ENCODE peak calls at places on chromosomes 13 and 19, in six cellular contexts. One of them, this sample, is unnamed.

GRCh38 chr19:9856609-9857008 is 21.5 kb downstream of the PIN1 start:
- DNase-seq in LNCaP clone FGC: no peak
- DNase-seq in fibroblast of lung: no peak
- DNase-seq in choroid plexus epithelial cell: no peak
- DNase-seq in uterus: no peak
- DNase-seq in brain microvascular endothelial cell: no peak
- DNase-seq in this sample: no peak

GRCh38 chr19:14059093-14059480 is 2.8 kb downstream of the PALM3 start:
- DNase-seq in choroid plexus epithelial cell: no peak
- DNase-seq in uterus: no peak
- DNase-seq in fibroblast of lung: no peak
- DNase-seq in brain microvascular endothelial cell: no peak
- DNase-seq in LNCaP clone FGC: no peak
- DNase-seq in this sample: no peak

GRCh38 chr13:95269756-95270155 is 31.5 kb downstream of the ABCC4 start:
- DNase-seq in brain microvascular endothelial cell: no peak
- DNase-seq in choroid plexus epithelial cell: no peak
- DNase-seq in LNCaP clone FGC: no peak
- DNase-seq in fibroblast of lung: no peak
- DNase-seq in uterus: no peak
- DNase-seq in this sample: peak; percentile 12

GRCh38 chr13:86870388-86870966 is 800.7 kb upstream of the SLITRK5 start:
- DNase-seq in choroid plexus epithelial cell: peak; percentile 61
- DNase-seq in fibroblast of lung: no peak
- DNase-seq in uterus: no peak
- DNase-seq in LNCaP clone FGC: no peak
- DNase-seq in brain microvascular endothelial cell: no peak
- DNase-seq in this sample: peak; percentile 24

GRCh38 chr19:36257512-36257876 is 42.6 kb downstream of the ZNF146 start:
- DNase-seq in uterus: no peak
- DNase-seq in brain microvascular endothelial cell: no peak
- DNase-seq in fibroblast of lung: no peak
- DNase-seq in LNCaP clone FGC: no peak
- DNase-seq in choroid plexus epithelial cell: no peak
- DNase-seq in this sample: no peak

GRCh38 chr13:111115051-111115840 is at the start of gene ARHGEF7:
- DNase-seq in brain microvascular endothelial cell: no peak
- DNase-seq in choroid plexus epithelial cell: no peak
- DNase-seq in LNCaP clone FGC: no peak
- DNase-seq in uterus: peak; percentile 45
- DNase-seq in fibroblast of lung: peak; percentile 7
- DNase-seq in this sample: no peak

GRCh38 chr13:112643759-112644459 is 45.9 kb upstream of the ATP11A start:
- DNase-seq in LNCaP clone FGC: peak; percentile 48
- DNase-seq in choroid plexus epithelial cell: no peak
- DNase-seq in brain microvascular endothelial cell: no peak
- DNase-seq in fibroblast of lung: no peak
- DNase-seq in uterus: peak; percentile 11
- DNase-seq in this sample: no peak

GRCh38 chr13:23447927-23448326 is 14.4 kb upstream of the SACS start:
- DNase-seq in brain microvascular endothelial cell: no peak
- DNase-seq in LNCaP clone FGC: no peak
- DNase-seq in uterus: no peak
- DNase-seq in choroid plexus epithelial cell: peak; percentile 35
- DNase-seq in fibroblast of lung: peak; percentile 67
- DNase-seq in this sample: peak; percentile 81

GRCh38 chr13:20037908-20038307 is 79.4 kb downstream of the ZMYM2 start:
- DNase-seq in uterus: no peak
- DNase-seq in fibroblast of lung: no peak
- DNase-seq in choroid plexus epithelial cell: no peak
- DNase-seq in LNCaP clone FGC: no peak
- DNase-seq in brain microvascular endothelial cell: no peak
- DNase-seq in this sample: no peak

GRCh38 chr13:20033486-20033885 is 75.0 kb downstream of the ZMYM2 start:
- DNase-seq in brain microvascular endothelial cell: no peak
- DNase-seq in choroid plexus epithelial cell: no peak
- DNase-seq in LNCaP clone FGC: no peak
- DNase-seq in uterus: no peak
- DNase-seq in fibroblast of lung: no peak
- DNase-seq in this sample: no peak

GRCh38 chr13:20035130-20035529 is 76.6 kb downstream of the ZMYM2 start:
- DNase-seq in brain microvascular endothelial cell: no peak
- DNase-seq in fibroblast of lung: peak; percentile 4
- DNase-seq in choroid plexus epithelial cell: peak; percentile 26
- DNase-seq in uterus: no peak
- DNase-seq in LNCaP clone FGC: no peak
- DNase-seq in this sample: peak; percentile 18
- TF ChIP-seq CTCF in brain microvascular endothelial cell: no peak
- TF ChIP-seq CTCF in fibroblast of lung: no peak
- TF ChIP-seq CTCF in choroid plexus epithelial cell: no peak
- TF ChIP-seq CTCF in uterus: no peak
- TF ChIP-seq CTCF in LNCaP clone FGC: peak; percentile 55
- TF ChIP-seq CTCF in this sample: no peak

DNA sequence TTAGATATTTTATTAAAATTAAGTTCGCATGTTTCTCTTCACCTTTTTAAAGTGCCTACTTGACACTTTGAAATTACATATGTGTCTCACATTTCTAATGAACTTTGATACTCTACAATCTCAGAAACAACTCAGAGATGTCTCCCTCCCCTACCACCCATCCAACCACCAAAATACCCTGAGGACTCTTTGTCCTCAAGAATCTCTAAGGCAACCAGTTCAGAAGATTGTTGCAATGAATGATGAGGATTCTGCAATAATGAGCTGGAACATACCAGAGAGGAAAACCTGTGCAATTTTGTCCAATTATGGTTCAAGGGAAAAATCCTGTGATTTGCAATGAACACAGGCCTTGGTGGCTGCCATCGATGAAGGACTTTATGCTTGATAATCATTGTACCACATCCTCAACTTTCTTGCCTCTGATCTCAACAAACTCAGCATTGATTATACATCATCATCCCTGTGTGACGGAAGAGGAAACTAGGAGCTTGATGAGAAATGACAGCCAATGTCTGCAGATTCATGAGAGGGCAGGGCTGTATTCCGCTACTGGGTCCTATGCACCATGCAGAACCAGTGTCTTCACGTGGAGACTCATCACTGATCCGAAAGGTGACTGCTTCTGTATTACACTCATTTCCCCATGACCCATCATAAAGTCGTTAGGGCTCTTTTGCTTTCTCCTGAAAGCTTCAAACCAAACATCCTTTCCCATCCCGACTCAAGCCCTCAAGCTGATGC is 1.1 kb downstream of the FPR1 start:
- DNase-seq in LNCaP clone FGC: no peak
- DNase-seq in choroid plexus epithelial cell: peak; percentile 87
- DNase-seq in fibroblast of lung: peak; percentile 15
- DNase-seq in brain microvascular endothelial cell: no peak
- DNase-seq in uterus: no peak
- DNase-seq in this sample: no peak
- H3K4me3 ChIP-seq in LNCaP clone FGC: no peak overlapping the region
- H3K4me3 ChIP-seq in choroid plexus epithelial cell: no peak overlapping the region
- H3K4me3 ChIP-seq in fibroblast of lung: no peak overlapping the region
- H3K4me3 ChIP-seq in brain microvascular endothelial cell: no peak overlapping the region
- H3K4me3 ChIP-seq in uterus: no peak overlapping the region
- H3K4me3 ChIP-seq in this sample: no peak overlapping the region

DNA sequence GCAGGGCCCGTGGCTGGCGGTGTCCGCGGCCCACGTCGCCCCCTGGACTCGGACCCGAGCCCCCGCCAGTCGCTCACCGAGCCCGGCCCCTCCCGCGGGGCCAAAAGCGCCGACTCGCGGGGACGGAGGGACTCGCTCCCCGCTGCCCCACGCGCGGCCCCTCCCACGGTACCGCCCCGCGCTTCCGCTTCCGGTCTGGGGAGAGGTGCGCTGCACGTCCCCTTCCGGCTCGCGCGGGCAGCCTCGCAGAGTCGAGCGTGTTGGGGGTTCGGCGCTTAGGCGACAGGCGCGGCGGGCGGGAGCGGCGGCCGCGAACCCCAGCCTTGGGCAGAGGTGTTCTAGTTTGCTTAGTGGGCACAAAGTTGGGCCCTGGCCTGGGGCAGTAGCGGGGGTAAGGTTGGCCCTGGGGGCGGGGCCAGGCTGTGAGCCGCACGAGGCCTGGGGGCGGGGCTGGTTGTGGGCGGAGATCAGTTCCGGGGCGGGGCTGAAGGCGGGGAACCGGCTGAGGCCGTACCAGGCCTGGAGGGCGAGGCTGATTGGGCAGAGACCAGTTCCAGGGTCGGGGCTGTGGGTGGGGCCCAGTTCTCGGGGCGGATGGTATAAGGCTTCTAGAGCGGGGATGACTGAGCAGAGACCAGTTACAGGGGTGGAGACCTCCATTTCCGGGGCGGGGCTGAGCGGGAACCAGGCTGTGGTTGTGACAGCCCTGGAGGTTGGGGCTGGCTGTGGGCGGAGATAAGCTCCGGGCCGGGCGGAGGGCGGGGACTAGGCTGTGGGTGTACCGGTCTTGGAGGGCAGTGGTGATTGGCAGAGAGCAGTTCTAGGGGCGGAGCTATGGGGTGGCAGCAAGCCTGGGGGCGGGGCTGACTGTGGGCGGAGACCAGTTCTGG is at the start of the genes MBD3L1 and ZNF558:
- DNase-seq in fibroblast of lung: peak; percentile 97
- DNase-seq in LNCaP clone FGC: peak; percentile 95
- DNase-seq in uterus: peak; percentile 99
- DNase-seq in brain microvascular endothelial cell: peak; percentile 98
- DNase-seq in choroid plexus epithelial cell: peak; percentile 99
- DNase-seq in this sample: peak; percentile 98
- TF ChIP-seq CTCF in fibroblast of lung: peak; percentile 13
- TF ChIP-seq CTCF in LNCaP clone FGC: peak; percentile 57
- TF ChIP-seq CTCF in uterus: no peak
- TF ChIP-seq CTCF in brain microvascular endothelial cell: no peak
- TF ChIP-seq CTCF in choroid plexus epithelial cell: no peak
- TF ChIP-seq CTCF in this sample: no peak

GRCh38 chr13:30862707-30863106 is 43.4 kb upstream of the MEDAG start:
- DNase-seq in brain microvascular endothelial cell: peak; percentile 49
- DNase-seq in fibroblast of lung: peak; percentile 76
- DNase-seq in choroid plexus epithelial cell: peak; percentile 49
- DNase-seq in uterus: peak; percentile 75
- DNase-seq in LNCaP clone FGC: no peak
- DNase-seq in this sample: no peak
- H3K4me3 ChIP-seq in brain microvascular endothelial cell: no peak overlapping the region
- H3K4me3 ChIP-seq in fibroblast of lung: no peak overlapping the region
- H3K4me3 ChIP-seq in choroid plexus epithelial cell: no peak overlapping the region
- H3K4me3 ChIP-seq in uterus: no peak overlapping the region
- H3K4me3 ChIP-seq in LNCaP clone FGC: no peak overlapping the region
- H3K4me3 ChIP-seq in this sample: no peak overlapping the region

This sample was measured in fibroblast of pulmonary artery.